ENCODE peak calls at places on chromosome 22, in ten cellular contexts. H, N, P, D, F, T, G, B, M and Y are unnamed samples.
A peak's percentile ranks its signal among the peaks of the same experiment; 100 is the strongest.

GRCh38 chr22:23915230-23915754 is 21.1 kb downstream of the MIF start:
- DNase-seq in H (no peak), N (no peak), P (no peak), D (no peak), F (no peak), T (no peak), G (no peak), B (no peak), M (no peak), Y (no peak)

GRCh38 chr22:24289781-24290181 is 19.1 kb downstream of the SPECC1L start:
- DNase-seq in H (no peak), N (no peak), P (no peak), D (no peak), F (no peak), T (peak; percentile 63), G (no peak), B (no peak), M (no peak), Y (no peak)

GRCh38 chr22:40463017-40463631 is 92.7 kb downstream of the SGSM3 start:
- DNase-seq in H (peak; percentile 28), N (no peak), P (peak; percentile 42), D (peak; percentile 46), F (no peak), T (no peak), G (no peak), B (no peak), M (no peak), Y (no peak)

GRCh38 chr22:47038206-47038835 is 275.9 kb downstream of the TBC1D22A start:
- DNase-seq in H (no peak), N (no peak), P (no peak), D (no peak), F (peak; percentile 24), T (peak; percentile 21), G (peak; percentile 34), B (no peak), M (no peak), Y (no peak)

GRCh38 chr22:43098356-43098755 is 9.2 kb upstream of the TTLL1 start:
- DNase-seq in H (no peak), N (peak; percentile 37), P (no peak), D (no peak), F (no peak), T (no peak), G (no peak), B (no peak), M (no peak), Y (no peak)

GRCh38 chr22:30325724-30326703 is 727 bp downstream of the TBC1D10A start:
- DNase-seq in H (peak; percentile 58), N (no peak), P (no peak), D (no peak), F (peak; percentile 66), T (no peak), G (peak; percentile 60), B (no peak), M (peak; percentile 28), Y (no peak)

GRCh38 chr22:38353142-38353629 is 36.0 kb upstream of the CSNK1E start:
- DNase-seq in H (peak; percentile 72), N (peak; percentile 61), P (peak; percentile 77), D (peak; percentile 58), F (peak; percentile 73), T (peak; percentile 21), G (peak; percentile 83), B (peak; percentile 26), M (peak; percentile 55), Y (peak; percentile 48)

GRCh38 chr22:31857247-31857646 is 87.1 kb upstream of the YWHAH start:
- DNase-seq in H (peak; percentile 37), N (no peak), P (no peak), D (no peak), F (no peak), T (no peak), G (no peak), B (no peak), M (no peak), Y (no peak)

GRCh38 chr22:39236321-39237275 is 8.2 kb downstream of the PDGFB start:
- DNase-seq in H (peak; percentile 34), N (peak; percentile 45), P (peak; percentile 68), D (peak; percentile 61), F (no peak), T (no peak), G (peak; percentile 87), B (peak; percentile 51), M (peak; percentile 95), Y (peak; percentile 40)

GRCh38 chr22:19674129-19674928 is 40.0 kb upstream of the SEPTIN5 start:
- DNase-seq in H (no peak), N (peak; percentile 60), P (no peak), D (no peak), F (no peak), T (no peak), G (no peak), B (no peak), M (no peak), Y (no peak)

GRCh38 chr22:29208502-29208862 is 2.8 kb downstream of the EMID1 start:
- DNase-seq in H (no peak), N (no peak), P (no peak), D (no peak), F (no peak), T (no peak), G (no peak), B (no peak), M (no peak), Y (no peak)

GRCh38 chr22:28013611-28014010 is 94.6 kb upstream of the PITPNB start:
- DNase-seq in H (no peak), N (no peak), P (no peak), D (no peak), F (peak; percentile 31), T (no peak), G (peak; percentile 32), B (no peak), M (no peak), Y (no peak)

GRCh38 chr22:17115311-17115710 is 5.8 kb downstream of the TMEM121B start:
- DNase-seq in H (no peak), N (no peak), P (no peak), D (no peak), F (no peak), T (no peak), G (no peak), B (no peak), M (no peak), Y (no peak)

GRCh38 chr22:40487663-40488249 is 117.4 kb downstream of the SGSM3 start:
- DNase-seq in H (no peak), N (peak; percentile 54), P (no peak), D (peak; percentile 40), F (no peak), T (peak; percentile 40), G (no peak), B (no peak), M (no peak), Y (no peak)

GRCh38 chr22:34319346-34319745 is 399.1 kb upstream of the LARGE1 start:
- DNase-seq in H (no peak), N (no peak), P (no peak), D (no peak), F (no peak), T (no peak), G (no peak), B (no peak), M (no peak), Y (no peak)

GRCh38 chr22:19610518-19611253 is 86.5 kb upstream of the CLDN5 start:
- DNase-seq in H (no peak), N (no peak), P (peak; percentile 9), D (no peak), F (no peak), T (no peak), G (no peak), B (no peak), M (no peak), Y (no peak)

GRCh38 chr22:30879398-30879797 is 89.2 kb downstream of the MORC2 start:
- DNase-seq in H (no peak), N (no peak), P (no peak), D (no peak), F (peak; percentile 38), T (no peak), G (no peak), B (no peak), M (no peak), Y (no peak)

GRCh38 chr22:31623634-31624312 is 38.2 kb downstream of the PISD start:
- DNase-seq in H (no peak), N (no peak), P (no peak), D (no peak), F (no peak), T (no peak), G (no peak), B (no peak), M (no peak), Y (no peak)

GRCh38 chr22:30416403-30416802 is 9.2 kb upstream of the MTFP1 start:
- DNase-seq in H (peak; percentile 48), N (no peak), P (no peak), D (no peak), F (no peak), T (no peak), G (no peak), B (peak; percentile 25), M (no peak), Y (no peak)

GRCh38 chr22:31300896-31301295 is 8.6 kb upstream of the PIK3IP1 start:
- DNase-seq in H (no peak), N (no peak), P (no peak), D (no peak), F (no peak), T (no peak), G (no peak), B (no peak), M (no peak), Y (no peak)

GRCh38 chr22:26822300-26822699 is 164.9 kb downstream of the MIAT start:
- DNase-seq in H (no peak), N (no peak), P (no peak), D (no peak), F (no peak), T (no peak), G (no peak), B (no peak), M (no peak), Y (no peak)

GRCh38 chr22:37340331-37341262 is 58.3 kb downstream of the CYTH4 start:
- DNase-seq in H (no peak), N (no peak), P (no peak), D (no peak), F (no peak), T (no peak), G (no peak), B (no peak), M (no peak), Y (no peak)
- H3K27me3 ChIP-seq in H (peaks cover 8% of the 10 kb centered on the region), N (peaks cover 52% of the 10 kb centered on the region), P (no peaks in the 10 kb centered on the region), D (no peaks in the 10 kb centered on the region), F (no peaks in the 10 kb centered on the region), T (peaks cover 23% of the 10 kb centered on the region), G (no peaks in the 10 kb centered on the region), B (peaks cover 16% of the 10 kb centered on the region), M (peaks cover 34% of the 10 kb centered on the region), Y (peaks cover 61% of the 10 kb centered on the region)

GRCh38 chr22:22461111-22461510 is 47.4 kb downstream of the ZNF280B start:
- DNase-seq in H (no peak), N (no peak), P (no peak), D (no peak), F (no peak), T (no peak), G (no peak), B (no peak), M (no peak), Y (no peak)
- H3K27me3 ChIP-seq in H (no peaks in the 10 kb centered on the region), N (no peaks in the 10 kb centered on the region), P (peaks cover 4% of the 10 kb centered on the region), D (peaks cover 4% of the 10 kb centered on the region), F (no peaks in the 10 kb centered on the region), T (no peaks in the 10 kb centered on the region), G (peaks cover 7% of the 10 kb centered on the region), B (peaks cover 12% of the 10 kb centered on the region), M (no peaks in the 10 kb centered on the region), Y (no peaks in the 10 kb centered on the region)

GRCh38 chr22:22241554-22241898 is 3.1 kb upstream of the VPREB1 start:
- DNase-seq in H (no peak), N (no peak), P (no peak), D (no peak), F (no peak), T (no peak), G (no peak), B (no peak), M (no peak), Y (no peak)
- H3K27me3 ChIP-seq in H (no peaks in the 10 kb centered on the region), N (peaks cover 90% of the 10 kb centered on the region), P (no peaks in the 10 kb centered on the region), D (no peaks in the 10 kb centered on the region), F (no peaks in the 10 kb centered on the region), T (peaks cover 2% of the 10 kb centered on the region), G (no peaks in the 10 kb centered on the region), B (peaks cover 2% of the 10 kb centered on the region), M (peaks cover 9% of the 10 kb centered on the region), Y (peaks cover 39% of the 10 kb centered on the region)

GRCh38 chr22:45923212-45923611 is 53.8 kb downstream of the WNT7B start:
- DNase-seq in H (no peak), N (no peak), P (no peak), D (no peak), F (no peak), T (no peak), G (no peak), B (no peak), M (no peak), Y (no peak)
- H3K27me3 ChIP-seq in H (no peaks in the 10 kb centered on the region), N (no peaks in the 10 kb centered on the region), P (no peaks in the 10 kb centered on the region), D (no peaks in the 10 kb centered on the region), F (no peaks in the 10 kb centered on the region), T (no peaks in the 10 kb centered on the region), G (no peaks in the 10 kb centered on the region), B (no peaks in the 10 kb centered on the region), M (no peaks in the 10 kb centered on the region), Y (no peaks in the 10 kb centered on the region)